ENCODE peak calls at places on chromosome 2, in six cellular contexts. O, V, Q, X, G and R are unnamed samples.

GRCh38 chr2:146826388-146826787 is 1018.4 kb upstream of the ACVR2A start:
- DNase-seq in G (no peak), X (no peak), V (no peak), O (no peak), Q (peak; percentile 53), R (no peak)

GRCh38 chr2:210128961-210129360 is 42.2 kb downstream of the KANSL1L start:
- DNase-seq in X (peak; percentile 16), Q (no peak), O (peak; percentile 9), V (no peak), G (no peak), R (no peak)

GRCh38 chr2:27856386-27856785 is 33.8 kb downstream of the RBKS start:
- DNase-seq in O (no peak), V (no peak), Q (no peak), G (no peak), X (no peak), R (no peak)

GRCh38 chr2:127164761-127165538 is 55.1 kb downstream of the CYP27C1 start:
- DNase-seq in V (peak; percentile 46), Q (no peak), O (no peak), G (no peak), X (no peak), R (no peak)

GRCh38 chr2:232341061-232341738 is 37.4 kb upstream of the ALPP start:
- DNase-seq in Q (no peak), V (no peak), G (no peak), O (peak; percentile 31), X (no peak), R (no peak)

GRCh38 chr2:40448476-40449079 is 3.3 kb downstream of the SLC8A1 start:
- DNase-seq in Q (peak; percentile 69), O (no peak), G (no peak), X (peak; percentile 21), V (peak; percentile 68), R (peak; percentile 41)

GRCh38 chr2:235951980-235952379 is 216.2 kb downstream of the GBX2 start:
- DNase-seq in V (no peak), G (no peak), X (no peak), Q (peak; percentile 44), O (no peak), R (no peak)

GRCh38 chr2:201127570-201127969 is 11.6 kb downstream of the CFLAR start:
- DNase-seq in Q (no peak), O (no peak), V (peak; percentile 42), G (no peak), X (no peak), R (no peak)

GRCh38 chr2:98720286-98720685 is 10.6 kb downstream of the MGAT4A start:
- DNase-seq in O (no peak), X (no peak), Q (no peak), V (no peak), G (no peak), R (no peak)
- H3K4me1 ChIP-seq in O (no peaks in the 10 kb centered on the region), X (peaks cover 45% of the 10 kb centered on the region), Q (no peaks in the 10 kb centered on the region), V (no peaks in the 10 kb centered on the region), G (no peaks in the 10 kb centered on the region), R (no peaks in the 10 kb centered on the region)

DNA sequence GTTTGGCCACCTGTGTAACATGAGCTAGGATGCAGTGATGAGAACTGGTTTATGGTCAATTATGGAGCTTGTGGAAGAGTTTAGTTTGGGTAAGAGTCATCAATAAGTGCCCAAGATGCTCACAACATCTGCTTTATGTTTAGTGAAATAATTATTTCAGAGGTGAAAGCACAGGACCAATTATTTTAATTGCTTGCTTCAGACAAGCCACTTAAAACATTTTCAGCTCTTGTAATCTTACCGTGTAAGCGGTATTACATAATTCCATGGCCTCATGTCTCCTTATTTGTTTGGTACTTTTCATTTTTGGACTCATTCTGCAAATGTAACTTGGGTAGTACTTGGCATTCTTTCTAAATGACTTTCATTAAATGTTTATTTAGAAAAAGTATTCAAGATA is 5.4 kb downstream of the B3GNT2 start:
- DNase-seq in X (no peak), V (no peak), O (no peak), G (no peak), Q (no peak), R (no peak)
- H3K4me2 ChIP-seq in X (no peak overlapping the region), V (peak overlapping the region; percentile 92), O (no peak overlapping the region), G (no peak overlapping the region), Q (no peak overlapping the region), R (no peak overlapping the region)

GRCh38 chr2:198282061-198282460 is 477.7 kb downstream of the PLCL1 start:
- DNase-seq in G (no peak), Q (no peak), O (no peak), X (no peak), V (no peak), R (no peak)

GRCh38 chr2:198287706-198288105 is 483.3 kb downstream of the PLCL1 start:
- DNase-seq in O (no peak), X (no peak), Q (no peak), G (no peak), V (no peak), R (no peak)

GRCh38 chr2:198280145-198280544 is 475.8 kb downstream of the PLCL1 start:
- DNase-seq in G (no peak), X (no peak), O (no peak), V (no peak), Q (no peak), R (no peak)

GRCh38 chr2:198283149-198283548 is 478.8 kb downstream of the PLCL1 start:
- DNase-seq in V (no peak), O (no peak), Q (no peak), X (no peak), G (no peak), R (no peak)

GRCh38 chr2:198285216-198285615 is 480.8 kb downstream of the PLCL1 start:
- DNase-seq in O (no peak), G (no peak), X (no peak), V (no peak), Q (no peak), R (no peak)
- H3K4me1 ChIP-seq in O (peaks cover 3% of the 10 kb centered on the region), G (no peaks in the 10 kb centered on the region), X (no peaks in the 10 kb centered on the region), V (no peaks in the 10 kb centered on the region), Q (no peaks in the 10 kb centered on the region), R (no peaks in the 10 kb centered on the region)

GRCh38 chr2:239236043-239236807 is 164.6 kb downstream of the HDAC4 start:
- DNase-seq in V (no peak), Q (no peak), G (no peak), O (no peak), X (no peak), R (no peak)
- H3K4me2 ChIP-seq in V (no peak overlapping the region), Q (no peak overlapping the region), G (no peak overlapping the region), O (no peak overlapping the region), X (no peak overlapping the region), R (no peak overlapping the region)